ENCODE peak calls at places on chromosomes 3 and 15, in eight cellular contexts. One of them, this sample, is unnamed.

GRCh38 chr15:65404196-65404872 is 18.4 kb downstream of the IGDCC4 start:
- DNase-seq in NCI-H1930: no peak
- DNase-seq in fibroblast of lung: no peak
- DNase-seq in HFFc6: no peak
- DNase-seq in DMS79: no peak
- DNase-seq in NCI-H774: no peak
- DNase-seq in T follicular helper cell: no peak
- DNase-seq in A172: no peak
- DNase-seq in this sample: no peak

GRCh38 chr3:107065094-107065861 is 312.0 kb upstream of the CCDC54 start:
- DNase-seq in fibroblast of lung: no peak
- DNase-seq in HFFc6: no peak
- DNase-seq in DMS79: no peak
- DNase-seq in NCI-H1930: no peak
- DNase-seq in T follicular helper cell: no peak
- DNase-seq in NCI-H774: no peak
- DNase-seq in A172: peak
- DNase-seq in this sample: peak

GRCh38 chr3:123042413-123042812 is 14.8 kb upstream of the SEMA5B start:
- DNase-seq in HFFc6: no peak
- DNase-seq in NCI-H1930: no peak
- DNase-seq in DMS79: peak
- DNase-seq in fibroblast of lung: no peak
- DNase-seq in NCI-H774: no peak
- DNase-seq in T follicular helper cell: no peak
- DNase-seq in A172: no peak
- DNase-seq in this sample: no peak

GRCh38 chr3:42729404-42730145 is 27.0 kb upstream of the HHATL start:
- DNase-seq in A172: no peak
- DNase-seq in DMS79: no peak
- DNase-seq in T follicular helper cell: no peak
- DNase-seq in fibroblast of lung: no peak
- DNase-seq in NCI-H1930: no peak
- DNase-seq in NCI-H774: no peak
- DNase-seq in HFFc6: no peak
- DNase-seq in this sample: no peak

GRCh38 chr15:66023322-66023972 is 154.2 kb downstream of the RAB11A start:
- DNase-seq in NCI-H774: peak
- DNase-seq in T follicular helper cell: no peak
- DNase-seq in DMS79: no peak
- DNase-seq in NCI-H1930: no peak
- DNase-seq in HFFc6: no peak
- DNase-seq in A172: no peak
- DNase-seq in fibroblast of lung: no peak
- DNase-seq in this sample: no peak

GRCh38 chr3:190338717-190339116 is 16.5 kb upstream of the CLDN1 start:
- DNase-seq in NCI-H1930: no peak
- DNase-seq in DMS79: no peak
- DNase-seq in A172: peak
- DNase-seq in T follicular helper cell: no peak
- DNase-seq in NCI-H774: no peak
- DNase-seq in HFFc6: peak
- DNase-seq in fibroblast of lung: no peak
- DNase-seq in this sample: no peak

GRCh38 chr3:111695584-111696213 is 100.6 kb upstream of the ZBED2 start:
- DNase-seq in NCI-H1930: no peak
- DNase-seq in fibroblast of lung: peak
- DNase-seq in HFFc6: peak
- DNase-seq in DMS79: no peak
- DNase-seq in T follicular helper cell: no peak
- DNase-seq in NCI-H774: no peak
- DNase-seq in A172: peak
- DNase-seq in this sample: no peak

GRCh38 chr3:183699238-183699947 is 1.8 kb downstream of the YEATS2 start:
- DNase-seq in DMS79: peak
- DNase-seq in T follicular helper cell: no peak
- DNase-seq in HFFc6: no peak
- DNase-seq in fibroblast of lung: no peak
- DNase-seq in NCI-H1930: no peak
- DNase-seq in NCI-H774: no peak
- DNase-seq in A172: no peak
- DNase-seq in this sample: no peak

GRCh38 chr3:171838218-171838720 is 4.9 kb upstream of the TMEM212 start:
- DNase-seq in fibroblast of lung: peak
- DNase-seq in T follicular helper cell: no peak
- DNase-seq in HFFc6: peak
- DNase-seq in NCI-H1930: no peak
- DNase-seq in DMS79: no peak
- DNase-seq in NCI-H774: no peak
- DNase-seq in A172: peak
- DNase-seq in this sample: no peak

GRCh38 chr3:149179225-149179624 is 42.4 kb downstream of the CP start:
- DNase-seq in NCI-H774: no peak
- DNase-seq in HFFc6: peak
- DNase-seq in fibroblast of lung: peak
- DNase-seq in NCI-H1930: no peak
- DNase-seq in DMS79: no peak
- DNase-seq in A172: peak
- DNase-seq in T follicular helper cell: no peak
- DNase-seq in this sample: no peak

GRCh38 chr3:128794788-128795649 is 69.0 kb downstream of the RAB7A start:
- DNase-seq in T follicular helper cell: peak
- DNase-seq in DMS79: peak
- DNase-seq in A172: peak
- DNase-seq in HFFc6: peak
- DNase-seq in fibroblast of lung: peak
- DNase-seq in NCI-H1930: peak
- DNase-seq in NCI-H774: peak
- DNase-seq in this sample: peak

GRCh38 chr15:78234515-78235040 is at the start of gene ACSBG1:
- DNase-seq in HFFc6: no peak
- DNase-seq in DMS79: no peak
- DNase-seq in T follicular helper cell: no peak
- DNase-seq in NCI-H774: no peak
- DNase-seq in A172: no peak
- DNase-seq in NCI-H1930: no peak
- DNase-seq in fibroblast of lung: no peak
- DNase-seq in this sample: no peak

GRCh38 chr3:66418432-66419052 is 82.3 kb downstream of the LRIG1 start:
- DNase-seq in fibroblast of lung: peak
- DNase-seq in NCI-H1930: no peak
- DNase-seq in A172: no peak
- DNase-seq in T follicular helper cell: no peak
- DNase-seq in NCI-H774: no peak
- DNase-seq in DMS79: peak
- DNase-seq in HFFc6: no peak
- DNase-seq in this sample: no peak

GRCh38 chr15:99187886-99188285 is 61.5 kb downstream of the TTC23 start:
- DNase-seq in T follicular helper cell: no peak
- DNase-seq in NCI-H774: no peak
- DNase-seq in A172: no peak
- DNase-seq in DMS79: no peak
- DNase-seq in HFFc6: no peak
- DNase-seq in fibroblast of lung: no peak
- DNase-seq in NCI-H1930: no peak
- DNase-seq in this sample: no peak

GRCh38 chr3:165839296-165840076 is 2.3 kb upstream of the BCHE start:
- DNase-seq in A172: no peak
- DNase-seq in fibroblast of lung: peak
- DNase-seq in NCI-H774: no peak
- DNase-seq in DMS79: no peak
- DNase-seq in T follicular helper cell: no peak
- DNase-seq in NCI-H1930: no peak
- DNase-seq in HFFc6: no peak
- DNase-seq in this sample: no peak

GRCh38 chr3:195259146-195259563 is 11.8 kb downstream of the XXYLT1 start:
- DNase-seq in NCI-H774: no peak
- DNase-seq in fibroblast of lung: peak
- DNase-seq in A172: peak
- DNase-seq in T follicular helper cell: no peak
- DNase-seq in NCI-H1930: no peak
- DNase-seq in DMS79: peak
- DNase-seq in HFFc6: peak
- DNase-seq in this sample: no peak

GRCh38 chr3:168161696-168162095 is 66.0 kb upstream of the GOLIM4 start:
- DNase-seq in T follicular helper cell: no peak
- DNase-seq in NCI-H1930: no peak
- DNase-seq in HFFc6: no peak
- DNase-seq in NCI-H774: no peak
- DNase-seq in A172: no peak
- DNase-seq in fibroblast of lung: no peak
- DNase-seq in DMS79: no peak
- DNase-seq in this sample: no peak

GRCh38 chr3:197178998-197179397 is 119.4 kb downstream of the DLG1 start:
- DNase-seq in NCI-H1930: no peak
- DNase-seq in fibroblast of lung: no peak
- DNase-seq in A172: no peak
- DNase-seq in T follicular helper cell: no peak
- DNase-seq in DMS79: no peak
- DNase-seq in HFFc6: no peak
- DNase-seq in NCI-H774: no peak
- DNase-seq in this sample: no peak

GRCh38 chr3:187739561-187740445 is 5.5 kb downstream of the BCL6 start:
- DNase-seq in A172: peak
- DNase-seq in HFFc6: peak
- DNase-seq in NCI-H1930: no peak
- DNase-seq in fibroblast of lung: peak
- DNase-seq in NCI-H774: peak
- DNase-seq in T follicular helper cell: peak
- DNase-seq in DMS79: peak
- DNase-seq in this sample: peak

GRCh38 chr3:75978686-75979085 is 193.3 kb upstream of the ZNF717 start:
- DNase-seq in HFFc6: no peak
- DNase-seq in NCI-H774: no peak
- DNase-seq in DMS79: no peak
- DNase-seq in T follicular helper cell: no peak
- DNase-seq in fibroblast of lung: peak
- DNase-seq in NCI-H1930: no peak
- DNase-seq in A172: no peak
- DNase-seq in this sample: no peak

GRCh38 chr3:72306800-72307341 is 521.9 kb upstream of the PROK2 start:
- DNase-seq in NCI-H1930: no peak
- DNase-seq in DMS79: peak
- DNase-seq in T follicular helper cell: no peak
- DNase-seq in A172: no peak
- DNase-seq in HFFc6: no peak
- DNase-seq in fibroblast of lung: peak
- DNase-seq in NCI-H774: no peak
- DNase-seq in this sample: peak

GRCh38 chr3:179971280-179971679 is 65.5 kb downstream of the PEX5L start:
- DNase-seq in HFFc6: no peak
- DNase-seq in DMS79: no peak
- DNase-seq in fibroblast of lung: no peak
- DNase-seq in A172: no peak
- DNase-seq in NCI-H1930: no peak
- DNase-seq in T follicular helper cell: no peak
- DNase-seq in NCI-H774: no peak
- DNase-seq in this sample: peak

GRCh38 chr15:52191207-52191606 is at the start of gene GNB5:
- DNase-seq in NCI-H774: no peak
- DNase-seq in HFFc6: no peak
- DNase-seq in T follicular helper cell: no peak
- DNase-seq in DMS79: no peak
- DNase-seq in fibroblast of lung: no peak
- DNase-seq in NCI-H1930: no peak
- DNase-seq in A172: no peak
- DNase-seq in this sample: no peak

GRCh38 chr3:135310317-135310716 is 515.3 kb downstream of the EPHB1 start:
- DNase-seq in DMS79: no peak
- DNase-seq in fibroblast of lung: no peak
- DNase-seq in NCI-H1930: no peak
- DNase-seq in HFFc6: no peak
- DNase-seq in T follicular helper cell: no peak
- DNase-seq in A172: no peak
- DNase-seq in NCI-H774: no peak
- DNase-seq in this sample: no peak

GRCh38 chr15:72873379-72874233 is 90.0 kb upstream of the ADPGK start:
- DNase-seq in HFFc6: no peak
- DNase-seq in T follicular helper cell: no peak
- DNase-seq in A172: no peak
- DNase-seq in DMS79: no peak
- DNase-seq in fibroblast of lung: no peak
- DNase-seq in NCI-H774: no peak
- DNase-seq in NCI-H1930: no peak
- DNase-seq in this sample: no peak

GRCh38 chr3:100006570-100007271 is 107.6 kb downstream of the FILIP1L start:
- DNase-seq in NCI-H1930: no peak
- DNase-seq in T follicular helper cell: no peak
- DNase-seq in NCI-H774: no peak
- DNase-seq in HFFc6: peak
- DNase-seq in fibroblast of lung: peak
- DNase-seq in DMS79: no peak
- DNase-seq in A172: peak
- DNase-seq in this sample: no peak

GRCh38 chr3:134242649-134243637 is 7.7 kb downstream of the RYK start:
- DNase-seq in NCI-H774: no peak
- DNase-seq in fibroblast of lung: peak
- DNase-seq in T follicular helper cell: no peak
- DNase-seq in HFFc6: peak
- DNase-seq in A172: peak
- DNase-seq in DMS79: no peak
- DNase-seq in NCI-H1930: no peak
- DNase-seq in this sample: no peak

GRCh38 chr3:142077859-142078500 is 71.4 kb downstream of the TFDP2 start:
- DNase-seq in A172: no peak
- DNase-seq in DMS79: peak
- DNase-seq in HFFc6: no peak
- DNase-seq in NCI-H774: no peak
- DNase-seq in fibroblast of lung: no peak
- DNase-seq in T follicular helper cell: no peak
- DNase-seq in NCI-H1930: no peak
- DNase-seq in this sample: no peak

GRCh38 chr3:32500880-32501784 is 1.5 kb downstream of the CMTM6 start:
- DNase-seq in DMS79: no peak
- DNase-seq in NCI-H1930: no peak
- DNase-seq in fibroblast of lung: no peak
- DNase-seq in NCI-H774: no peak
- DNase-seq in A172: no peak
- DNase-seq in T follicular helper cell: no peak
- DNase-seq in HFFc6: no peak
- DNase-seq in this sample: no peak

GRCh38 chr3:52195823-52196331 is 2.1 kb upstream of the ALAS1 start:
- DNase-seq in T follicular helper cell: no peak
- DNase-seq in A172: peak
- DNase-seq in NCI-H774: no peak
- DNase-seq in DMS79: no peak
- DNase-seq in fibroblast of lung: peak
- DNase-seq in NCI-H1930: no peak
- DNase-seq in HFFc6: peak
- DNase-seq in this sample: no peak

GRCh38 chr3:33681667-33682066 is 36.4 kb downstream of the CLASP2 start:
- DNase-seq in T follicular helper cell: no peak
- DNase-seq in NCI-H774: no peak
- DNase-seq in DMS79: no peak
- DNase-seq in A172: no peak
- DNase-seq in HFFc6: no peak
- DNase-seq in fibroblast of lung: no peak
- DNase-seq in NCI-H1930: no peak
- DNase-seq in this sample: no peak

GRCh38 chr15:101115887-101116680 is 135.8 kb downstream of the CHSY1 start:
- DNase-seq in fibroblast of lung: peak
- DNase-seq in NCI-H774: no peak
- DNase-seq in HFFc6: no peak
- DNase-seq in A172: no peak
- DNase-seq in NCI-H1930: no peak
- DNase-seq in DMS79: no peak
- DNase-seq in T follicular helper cell: no peak
- DNase-seq in this sample: no peak

GRCh38 chr3:171770689-171771620 is 39.3 kb downstream of the PLD1 start:
- DNase-seq in NCI-H1930: no peak
- DNase-seq in T follicular helper cell: no peak
- DNase-seq in A172: peak
- DNase-seq in NCI-H774: peak
- DNase-seq in HFFc6: peak
- DNase-seq in fibroblast of lung: peak
- DNase-seq in DMS79: no peak
- DNase-seq in this sample: no peak

GRCh38 chr15:94240486-94240885 is 9.1 kb downstream of the MCTP2 start:
- DNase-seq in A172: no peak
- DNase-seq in DMS79: no peak
- DNase-seq in NCI-H774: no peak
- DNase-seq in fibroblast of lung: no peak
- DNase-seq in HFFc6: no peak
- DNase-seq in NCI-H1930: no peak
- DNase-seq in T follicular helper cell: no peak
- DNase-seq in this sample: no peak